ENCODE peak calls at places on chromosomes 16 and 17, in eight cellular contexts. One of them, this sample, is unnamed. For H3K4me1, the result is how much of the 10 kb centered on the place peaks cover.

GRCh38 chr17:44931376-44931775 is 16.1 kb upstream of the GFAP start:
- DNase-seq in HCT116: no peak
- DNase-seq in CD8-positive, alpha-beta T cell: no peak
- DNase-seq in stomach: no peak
- DNase-seq in Karpas-422: no peak
- DNase-seq in mucosa of descending colon: no peak
- DNase-seq in aorta: peak
- DNase-seq in A549: no peak
- DNase-seq in this sample: no peak

GRCh38 chr16:50778284-50779163 is 36.6 kb downstream of the CYLD start:
- DNase-seq in HCT116: no peak
- DNase-seq in CD8-positive, alpha-beta T cell: no peak
- DNase-seq in stomach: no peak
- DNase-seq in Karpas-422: no peak
- DNase-seq in mucosa of descending colon: no peak
- DNase-seq in aorta: no peak
- DNase-seq in A549: no peak
- DNase-seq in this sample: no peak

GRCh38 chr16:68128577-68129305 is 43.6 kb downstream of the NFATC3 start:
- DNase-seq in HCT116: no peak
- DNase-seq in CD8-positive, alpha-beta T cell: no peak
- DNase-seq in stomach: no peak
- DNase-seq in Karpas-422: no peak
- DNase-seq in mucosa of descending colon: no peak
- DNase-seq in aorta: no peak
- DNase-seq in A549: no peak
- DNase-seq in this sample: no peak

GRCh38 chr16:82660966-82661365 is 34.2 kb downstream of the CDH13 start:
- DNase-seq in HCT116: no peak
- DNase-seq in CD8-positive, alpha-beta T cell: no peak
- DNase-seq in stomach: no peak
- DNase-seq in Karpas-422: no peak
- DNase-seq in mucosa of descending colon: no peak
- DNase-seq in aorta: no peak
- DNase-seq in A549: no peak
- DNase-seq in this sample: no peak

GRCh38 chr17:82435601-82436583 is 14.7 kb downstream of the CYBC1 start:
- DNase-seq in HCT116: no peak
- DNase-seq in CD8-positive, alpha-beta T cell: no peak
- DNase-seq in stomach: no peak
- DNase-seq in Karpas-422: no peak
- DNase-seq in mucosa of descending colon: no peak
- DNase-seq in aorta: no peak
- DNase-seq in A549: no peak
- DNase-seq in this sample: no peak

GRCh38 chr16:47866431-47866830 is 289.4 kb downstream of the ABCC12 start:
- DNase-seq in HCT116: no peak
- DNase-seq in CD8-positive, alpha-beta T cell: no peak
- DNase-seq in stomach: no peak
- DNase-seq in Karpas-422: no peak
- DNase-seq in mucosa of descending colon: no peak
- DNase-seq in aorta: no peak
- DNase-seq in A549: no peak
- DNase-seq in this sample: no peak

GRCh38 chr17:60095381-60095780 is 16.7 kb upstream of the HEATR6 start:
- DNase-seq in HCT116: no peak
- DNase-seq in CD8-positive, alpha-beta T cell: no peak
- DNase-seq in stomach: no peak
- DNase-seq in Karpas-422: no peak
- DNase-seq in mucosa of descending colon: no peak
- DNase-seq in aorta: no peak
- DNase-seq in A549: no peak
- DNase-seq in this sample: no peak

GRCh38 chr16:64449511-64449910 is 672.4 kb downstream of the CDH11 start:
- DNase-seq in HCT116: no peak
- DNase-seq in CD8-positive, alpha-beta T cell: no peak
- DNase-seq in stomach: no peak
- DNase-seq in Karpas-422: no peak
- DNase-seq in mucosa of descending colon: no peak
- DNase-seq in aorta: no peak
- DNase-seq in A549: no peak
- DNase-seq in this sample: no peak

GRCh38 chr17:72985882-72986720 is 106.4 kb downstream of the SLC39A11 start:
- DNase-seq in HCT116: peak
- DNase-seq in CD8-positive, alpha-beta T cell: peak
- DNase-seq in stomach: peak
- DNase-seq in Karpas-422: peak
- DNase-seq in mucosa of descending colon: peak
- DNase-seq in aorta: peak
- DNase-seq in A549: peak
- DNase-seq in this sample: peak

GRCh38 chr17:40472733-40473452 is 28.5 kb downstream of the TNS4 start:
- DNase-seq in HCT116: no peak
- DNase-seq in CD8-positive, alpha-beta T cell: no peak
- DNase-seq in stomach: no peak
- DNase-seq in Karpas-422: no peak
- DNase-seq in mucosa of descending colon: no peak
- DNase-seq in aorta: no peak
- DNase-seq in A549: peak
- DNase-seq in this sample: no peak

GRCh38 chr17:73827627-73828241 is 183.5 kb upstream of the SDK2 start:
- DNase-seq in HCT116: no peak
- DNase-seq in CD8-positive, alpha-beta T cell: no peak
- DNase-seq in stomach: no peak
- DNase-seq in Karpas-422: no peak
- DNase-seq in mucosa of descending colon: peak
- DNase-seq in aorta: no peak
- DNase-seq in A549: peak
- DNase-seq in this sample: peak

GRCh38 chr16:69619514-69619913 is 53.7 kb downstream of the NFAT5 start:
- DNase-seq in HCT116: no peak
- DNase-seq in CD8-positive, alpha-beta T cell: no peak
- DNase-seq in stomach: no peak
- DNase-seq in Karpas-422: no peak
- DNase-seq in mucosa of descending colon: no peak
- DNase-seq in aorta: no peak
- DNase-seq in A549: no peak
- DNase-seq in this sample: no peak

GRCh38 chr17:38507436-38507835 is 79.2 kb downstream of the ARHGAP23 start:
- DNase-seq in HCT116: no peak
- DNase-seq in CD8-positive, alpha-beta T cell: no peak
- DNase-seq in stomach: no peak
- DNase-seq in Karpas-422: no peak
- DNase-seq in mucosa of descending colon: no peak
- DNase-seq in aorta: no peak
- DNase-seq in A549: no peak
- DNase-seq in this sample: no peak

GRCh38 chr17:79548116-79548515 is 62.7 kb downstream of the RBFOX3 start:
- DNase-seq in HCT116: no peak
- DNase-seq in CD8-positive, alpha-beta T cell: no peak
- DNase-seq in stomach: no peak
- DNase-seq in Karpas-422: no peak
- DNase-seq in mucosa of descending colon: no peak
- DNase-seq in aorta: peak
- DNase-seq in A549: no peak
- DNase-seq in this sample: no peak

GRCh38 chr17:65850486-65850885 is 289.0 kb upstream of the AXIN2 start:
- DNase-seq in HCT116: peak
- DNase-seq in CD8-positive, alpha-beta T cell: no peak
- DNase-seq in stomach: no peak
- DNase-seq in Karpas-422: peak
- DNase-seq in mucosa of descending colon: no peak
- DNase-seq in aorta: no peak
- DNase-seq in A549: peak
- DNase-seq in this sample: no peak

GRCh38 chr17:48569676-48570324 is 8.3 kb downstream of the HOXB4 start:
- DNase-seq in HCT116: no peak
- DNase-seq in CD8-positive, alpha-beta T cell: no peak
- DNase-seq in stomach: no peak
- DNase-seq in Karpas-422: no peak
- DNase-seq in mucosa of descending colon: peak
- DNase-seq in aorta: no peak
- DNase-seq in A549: no peak
- DNase-seq in this sample: no peak
- H3K4me1 ChIP-seq in HCT116: under half
- H3K4me1 ChIP-seq in CD8-positive, alpha-beta T cell: under half
- H3K4me1 ChIP-seq in stomach: half or more
- H3K4me1 ChIP-seq in Karpas-422: under half
- H3K4me1 ChIP-seq in mucosa of descending colon: under half
- H3K4me1 ChIP-seq in aorta: under half
- H3K4me1 ChIP-seq in A549: under half
- H3K4me1 ChIP-seq in this sample: half or more

DNA sequence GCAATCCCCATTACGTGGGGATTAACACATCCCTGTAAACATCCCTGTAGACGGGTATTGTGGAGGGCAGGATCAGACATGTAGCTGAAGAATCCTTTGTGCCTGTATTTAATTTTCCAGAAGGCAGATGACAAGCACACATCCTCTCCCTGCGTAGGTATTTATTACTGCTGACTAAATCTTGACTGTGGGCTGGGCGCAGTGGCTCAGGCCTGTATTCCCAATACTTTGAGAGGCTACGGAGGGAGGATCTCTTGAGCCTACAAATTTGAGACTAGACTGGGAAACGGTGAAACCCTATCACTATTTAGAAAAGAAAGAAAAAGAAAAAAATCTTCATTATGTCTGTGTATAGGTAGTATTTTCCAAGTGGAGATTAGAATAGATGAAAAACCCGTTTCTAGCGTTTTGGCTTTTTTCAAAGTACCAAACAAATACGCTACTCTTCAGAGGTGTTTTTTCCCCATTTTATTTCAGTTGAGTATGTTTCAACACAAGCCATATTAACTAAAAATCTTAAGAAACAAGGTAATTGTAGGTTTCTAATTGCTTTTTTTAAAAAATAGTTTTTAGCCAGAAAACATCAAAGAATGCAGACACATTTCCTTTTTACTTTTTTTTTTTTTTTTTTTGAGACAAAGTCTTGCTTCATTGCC is 1.5 kb upstream of the MARF1 start:
- DNase-seq in HCT116: peak
- DNase-seq in CD8-positive, alpha-beta T cell: no peak
- DNase-seq in stomach: no peak
- DNase-seq in Karpas-422: no peak
- DNase-seq in mucosa of descending colon: no peak
- DNase-seq in aorta: no peak
- DNase-seq in A549: peak
- DNase-seq in this sample: peak
- H3K4me1 ChIP-seq in HCT116: half or more
- H3K4me1 ChIP-seq in CD8-positive, alpha-beta T cell: under half
- H3K4me1 ChIP-seq in stomach: under half
- H3K4me1 ChIP-seq in Karpas-422: half or more
- H3K4me1 ChIP-seq in mucosa of descending colon: under half
- H3K4me1 ChIP-seq in aorta: under half
- H3K4me1 ChIP-seq in A549: under half
- H3K4me1 ChIP-seq in this sample: under half

GRCh38 chr17:76726766-76727718 is at the start of gene METTL23:
- DNase-seq in HCT116: no peak
- DNase-seq in CD8-positive, alpha-beta T cell: peak
- DNase-seq in stomach: peak
- DNase-seq in Karpas-422: peak
- DNase-seq in mucosa of descending colon: peak
- DNase-seq in aorta: peak
- DNase-seq in A549: peak
- DNase-seq in this sample: peak

GRCh38 chr17:76725580-76726230 is 701 bp downstream of the JMJD6 start:
- DNase-seq in HCT116: no peak
- DNase-seq in CD8-positive, alpha-beta T cell: peak
- DNase-seq in stomach: peak
- DNase-seq in Karpas-422: peak
- DNase-seq in mucosa of descending colon: peak
- DNase-seq in aorta: peak
- DNase-seq in A549: peak
- DNase-seq in this sample: peak

GRCh38 chr17:76726231-76726765 is at the start of gene JMJD6:
- DNase-seq in HCT116: peak
- DNase-seq in CD8-positive, alpha-beta T cell: no peak
- DNase-seq in stomach: peak
- DNase-seq in Karpas-422: peak
- DNase-seq in mucosa of descending colon: peak
- DNase-seq in aorta: peak
- DNase-seq in A549: peak
- DNase-seq in this sample: peak

GRCh38 chr17:76723812-76724211 is 2.6 kb downstream of the JMJD6 start:
- DNase-seq in HCT116: no peak
- DNase-seq in CD8-positive, alpha-beta T cell: no peak
- DNase-seq in stomach: no peak
- DNase-seq in Karpas-422: no peak
- DNase-seq in mucosa of descending colon: no peak
- DNase-seq in aorta: no peak
- DNase-seq in A549: no peak
- DNase-seq in this sample: no peak

GRCh38 chr17:76727745-76728456 is 1.3 kb downstream of the METTL23 start:
- DNase-seq in HCT116: no peak
- DNase-seq in CD8-positive, alpha-beta T cell: no peak
- DNase-seq in stomach: no peak
- DNase-seq in Karpas-422: peak
- DNase-seq in mucosa of descending colon: peak
- DNase-seq in aorta: no peak
- DNase-seq in A549: no peak
- DNase-seq in this sample: peak
- H3K4me1 ChIP-seq in HCT116: under half
- H3K4me1 ChIP-seq in CD8-positive, alpha-beta T cell: half or more
- H3K4me1 ChIP-seq in stomach: half or more
- H3K4me1 ChIP-seq in Karpas-422: under half
- H3K4me1 ChIP-seq in mucosa of descending colon: under half
- H3K4me1 ChIP-seq in aorta: under half
- H3K4me1 ChIP-seq in A549: under half
- H3K4me1 ChIP-seq in this sample: under half

DNA sequence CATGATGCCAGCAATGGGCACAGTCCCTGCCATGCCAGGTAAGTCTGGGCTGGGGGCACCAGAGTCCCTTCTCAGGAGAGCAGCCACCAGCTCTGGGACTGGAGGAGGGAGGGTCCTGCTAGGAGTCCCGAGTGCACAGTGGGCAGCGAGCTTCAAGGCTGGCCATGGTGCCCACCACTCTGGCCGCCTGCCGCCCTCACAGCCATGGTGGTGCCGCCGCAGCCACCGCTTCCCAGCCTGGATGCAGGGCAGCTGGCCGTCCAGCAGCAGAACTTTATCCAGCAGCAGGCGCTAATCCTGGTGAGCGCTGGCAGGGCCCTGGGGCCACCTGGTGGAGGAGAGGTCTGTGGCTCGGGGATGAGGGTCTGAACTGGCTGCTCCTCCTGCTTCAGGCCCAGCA is 17.9 kb upstream of the SMIM5 start:
- DNase-seq in HCT116: no peak
- DNase-seq in CD8-positive, alpha-beta T cell: no peak
- DNase-seq in stomach: no peak
- DNase-seq in Karpas-422: no peak
- DNase-seq in mucosa of descending colon: no peak
- DNase-seq in aorta: no peak
- DNase-seq in A549: no peak
- DNase-seq in this sample: no peak
- H3K4me1 ChIP-seq in HCT116: under half
- H3K4me1 ChIP-seq in CD8-positive, alpha-beta T cell: under half
- H3K4me1 ChIP-seq in stomach: under half
- H3K4me1 ChIP-seq in Karpas-422: under half
- H3K4me1 ChIP-seq in mucosa of descending colon: under half
- H3K4me1 ChIP-seq in aorta: under half
- H3K4me1 ChIP-seq in A549: under half
- H3K4me1 ChIP-seq in this sample: under half

This sample was measured in transverse colon.